ENCODE peak calls at places on chromosomes 4 and X, in four cellular contexts. O, N, W and M are unnamed samples.
A peak's percentile ranks its signal among the peaks of the same experiment; 100 is the strongest.

GRCh38 chrX:77431227-77431626 is 16.0 kb upstream of the FGF16 start:
- DNase-seq in O (no peak), N (no peak), W (no peak), M (no peak)

GRCh38 chr4:10619220-10619619 is 65.3 kb downstream of the CLNK start:
- DNase-seq in O (no peak), N (peak; percentile 99), W (no peak), M (no peak)

GRCh38 chr4:137283737-137284136 is 248.6 kb downstream of the PCDH18 start:
- DNase-seq in O (no peak), N (no peak), W (no peak), M (no peak)

GRCh38 chr4:64776820-64777219 is 367.6 kb upstream of the TECRL start:
- DNase-seq in O (no peak), N (no peak), W (no peak), M (no peak)

GRCh38 chrX:48522291-48522690 is 683 bp downstream of the EBP start:
- DNase-seq in O (no peak), N (no peak), W (no peak), M (no peak)

GRCh38 chrX:47743504-47743903 is 84.5 kb upstream of the UXT start:
- DNase-seq in O (no peak), N (no peak), W (no peak), M (no peak)

GRCh38 chr4:181821039-181822004 is 421.9 kb upstream of the TENM3 start:
- DNase-seq in O (no peak), N (no peak), W (no peak), M (no peak)

GRCh38 chrX:107827137-107827831 is 1.6 kb downstream of the MID2 start:
- DNase-seq in O (no peak), N (no peak), W (no peak), M (no peak)

GRCh38 chr4:172356002-172356401 is 542.8 kb downstream of the GALNTL6 start:
- DNase-seq in O (no peak), N (no peak), W (no peak), M (no peak)

GRCh38 chrX:318068-318738 is 393 bp downstream of the GTPBP6 start:
- DNase-seq in O (peak; percentile 100), N (no peak), W (peak; percentile 99), M (peak; percentile 100)

GRCh38 chr4:86955888-86956451 is 21.2 kb downstream of the AFF1 start:
- DNase-seq in O (no peak), N (no peak), W (no peak), M (no peak)

GRCh38 chrX:119236599-119237525 is 777 bp downstream of the PGRMC1 start:
- DNase-seq in O (peak; percentile 9), N (no peak), W (peak; percentile 29), M (peak; percentile 21)